ENCODE peak calls at places on chromosomes 4 and X, in nine cellular contexts. A is fibroblast of the aortic adventitia, U is upper lobe of left lung, N is tibial artery, E is psoas muscle, M is astrocyte, V is astrocyte of the spinal cord, T is OCI-LY7, F is IMR-90. Y is an unnamed sample.

GRCh38 chrX:18793601-18794089 is 86.2 kb downstream of the PPEF1 start:
- DNase-seq in F (no peak), E (no peak), V (peak; percentile 1), M (no peak), T (no peak), A (no peak), N (no peak), U (no peak), Y (no peak)

GRCh38 chr4:118981839-118982381 is 93.3 kb downstream of the SYNPO2 start:
- DNase-seq in M (peak; percentile 95), N (no peak), U (peak; percentile 66), F (peak; percentile 96), T (peak; percentile 70), E (peak; percentile 60), A (peak; percentile 93), V (peak; percentile 86), Y (peak; percentile 10)

GRCh38 chrX:111445485-111445884 is 33.5 kb upstream of the DCX start:
- DNase-seq in M (peak; percentile 22), F (peak; percentile 32), E (no peak), A (peak; percentile 46), T (peak; percentile 40), V (peak; percentile 37), U (no peak), N (no peak), Y (no peak)

GRCh38 chr4:163606885-163607284 is 112.4 kb downstream of the TMA16 start:
- DNase-seq in T (peak; percentile 26), U (no peak), N (no peak), V (no peak), F (no peak), M (no peak), A (no peak), E (no peak), Y (no peak)

GRCh38 chrX:24215282-24215681 is 65.8 kb downstream of the ZFX start:
- DNase-seq in E (no peak), T (no peak), N (no peak), F (no peak), U (no peak), M (no peak), A (peak; percentile 32), V (no peak), Y (no peak)

GRCh38 chr4:113811329-113811728 is 49.8 kb upstream of the CAMK2D start:
- DNase-seq in M (no peak), N (no peak), U (no peak), F (no peak), A (no peak), E (no peak), V (no peak), T (no peak), Y (no peak)

GRCh38 chrX:31580726-31581125 is 508.9 kb upstream of the FTHL17 start:
- DNase-seq in A (peak; percentile 25), V (peak; percentile 38), E (no peak), F (peak; percentile 52), T (no peak), M (peak; percentile 86), U (no peak), N (no peak), Y (no peak)

GRCh38 chr4:148173397-148174017 is 268.7 kb downstream of the NR3C2 start:
- DNase-seq in N (no peak), V (peak; percentile 3), U (no peak), F (peak; percentile 5), M (no peak), A (peak; percentile 6), E (no peak), T (no peak), Y (no peak)

GRCh38 chrX:23435575-23435974 is 100.9 kb downstream of the PTCHD1 start:
- DNase-seq in A (no peak), U (no peak), M (no peak), N (no peak), E (no peak), V (no peak), T (no peak), F (no peak), Y (no peak)

GRCh38 chr4:21726255-21726815 is 222.2 kb downstream of the KCNIP4 start:
- DNase-seq in V (peak; percentile 15), E (no peak), M (peak; percentile 49), A (peak; percentile 35), T (no peak), F (no peak), U (no peak), N (no peak), Y (no peak)

GRCh38 chr4:112257098-112257497 is 25.5 kb downstream of the AP1AR start:
- DNase-seq in F (no peak), U (no peak), V (no peak), M (no peak), A (no peak), E (no peak), T (no peak), N (no peak), Y (no peak)

GRCh38 chr4:81491943-81492342 is 20.2 kb upstream of the RASGEF1B start:
- DNase-seq in N (no peak), U (no peak), A (no peak), V (peak; percentile 4), T (peak; percentile 41), M (no peak), E (no peak), F (no peak), Y (no peak)

GRCh38 chrX:49230500-49231232 is 2.5 kb downstream of the CACNA1F start:
- DNase-seq in T (no peak), E (peak; percentile 64), M (no peak), F (no peak), V (no peak), N (peak; percentile 68), U (peak; percentile 93), A (no peak), Y (no peak)

GRCh38 chr4:125316781-125317525 is 2.2 kb downstream of the FAT4 start:
- DNase-seq in V (peak; percentile 46), N (peak; percentile 76), E (peak; percentile 41), M (peak; percentile 18), T (no peak), A (peak; percentile 32), F (peak; percentile 35), U (no peak), Y (no peak)

GRCh38 chr4:125316391-125316780 is 1.6 kb downstream of the FAT4 start:
- DNase-seq in T (no peak), U (peak; percentile 53), N (peak; percentile 75), A (no peak), F (no peak), M (no peak), V (no peak), E (peak; percentile 35), Y (no peak)

GRCh38 chr4:125314676-125315570 is at the start of gene FAT4:
- DNase-seq in M (peak; percentile 97), U (peak; percentile 93), E (peak; percentile 95), N (peak; percentile 98), F (peak; percentile 97), V (peak; percentile 99), T (no peak), A (peak; percentile 98), Y (peak; percentile 2)

GRCh38 chr4:125313989-125314602 is 659 bp upstream of the FAT4 start:
- DNase-seq in F (peak; percentile 8), E (no peak), A (no peak), N (no peak), T (no peak), V (no peak), M (no peak), U (no peak), Y (no peak)

GRCh38 chr4:125315571-125316390 is 1.0 kb downstream of the FAT4 start:
- DNase-seq in M (peak; percentile 38), U (peak; percentile 32), V (peak; percentile 73), A (peak; percentile 60), F (peak; percentile 54), E (peak; percentile 54), N (peak; percentile 75), T (no peak), Y (no peak)
- TF ChIP-seq CTCF in M (no peak), U (no peak), V (peak; percentile 35), A (peak; percentile 36), F (peak; percentile 23), E (no peak), N (no peak), T (no peak), Y (no peak)

GRCh38 chrX:118823263-118824172 is at the start of gene ZCCHC12:
- DNase-seq in T (no peak), U (peak; percentile 48), E (peak; percentile 47), N (no peak), F (peak; percentile 37), A (peak; percentile 26), V (peak; percentile 59), M (peak; percentile 40), Y (no peak)
- H3K4me3 ChIP-seq in T (no peak within 1 kb of the TSS), U (peak within 1 kb of the TSS; percentile 18), E (peak within 1 kb of the TSS; percentile 45), N (peak within 1 kb of the TSS; percentile 33), F (no peak within 1 kb of the TSS), A (peak within 1 kb of the TSS; percentile 31), V (peak within 1 kb of the TSS; percentile 32), M (peak within 1 kb of the TSS; percentile 37), Y (no peak within 1 kb of the TSS)

DNA sequence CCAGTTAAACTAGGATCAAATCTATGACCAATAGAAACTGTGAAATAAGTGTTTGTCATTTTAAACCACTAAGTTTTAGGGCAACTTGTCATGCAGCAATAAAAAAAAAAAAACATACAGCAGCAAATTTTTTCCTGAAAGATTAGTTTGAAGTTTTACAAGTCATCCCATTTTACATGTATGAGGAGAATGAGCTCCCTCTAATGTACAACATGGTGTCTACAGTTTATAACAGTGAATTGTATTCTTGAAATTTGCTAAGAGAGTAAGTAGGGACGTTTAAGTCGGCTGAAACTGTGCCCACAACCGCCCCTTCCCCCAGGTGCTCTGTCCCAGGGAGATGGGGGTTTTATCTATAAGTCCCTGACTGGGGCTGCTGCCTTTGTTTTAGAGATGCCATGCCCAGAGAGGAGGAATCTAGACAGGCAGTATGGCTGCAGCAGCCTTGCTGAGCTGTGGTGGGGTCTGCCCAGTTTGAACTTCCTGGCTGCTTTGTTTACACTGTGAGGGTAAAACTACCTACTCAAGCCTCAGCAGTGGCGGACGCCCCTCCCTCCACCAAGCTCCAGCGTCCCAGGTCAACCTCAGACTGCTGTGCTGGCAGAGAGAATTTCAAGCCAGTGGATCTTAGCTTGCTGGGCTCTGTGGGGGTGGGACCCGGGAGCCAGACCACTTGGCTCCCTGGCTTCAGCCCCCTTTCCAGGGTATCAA is 499.3 kb upstream of the CT83 start:
- DNase-seq in U (no peak), V (no peak), A (no peak), N (no peak), M (no peak), E (no peak), T (no peak), F (no peak), Y (no peak)
- TF ChIP-seq CTCF in U (no peak), V (no peak), A (no peak), N (no peak), M (no peak), E (no peak), T (no peak), F (no peak), Y (no peak)

DNA sequence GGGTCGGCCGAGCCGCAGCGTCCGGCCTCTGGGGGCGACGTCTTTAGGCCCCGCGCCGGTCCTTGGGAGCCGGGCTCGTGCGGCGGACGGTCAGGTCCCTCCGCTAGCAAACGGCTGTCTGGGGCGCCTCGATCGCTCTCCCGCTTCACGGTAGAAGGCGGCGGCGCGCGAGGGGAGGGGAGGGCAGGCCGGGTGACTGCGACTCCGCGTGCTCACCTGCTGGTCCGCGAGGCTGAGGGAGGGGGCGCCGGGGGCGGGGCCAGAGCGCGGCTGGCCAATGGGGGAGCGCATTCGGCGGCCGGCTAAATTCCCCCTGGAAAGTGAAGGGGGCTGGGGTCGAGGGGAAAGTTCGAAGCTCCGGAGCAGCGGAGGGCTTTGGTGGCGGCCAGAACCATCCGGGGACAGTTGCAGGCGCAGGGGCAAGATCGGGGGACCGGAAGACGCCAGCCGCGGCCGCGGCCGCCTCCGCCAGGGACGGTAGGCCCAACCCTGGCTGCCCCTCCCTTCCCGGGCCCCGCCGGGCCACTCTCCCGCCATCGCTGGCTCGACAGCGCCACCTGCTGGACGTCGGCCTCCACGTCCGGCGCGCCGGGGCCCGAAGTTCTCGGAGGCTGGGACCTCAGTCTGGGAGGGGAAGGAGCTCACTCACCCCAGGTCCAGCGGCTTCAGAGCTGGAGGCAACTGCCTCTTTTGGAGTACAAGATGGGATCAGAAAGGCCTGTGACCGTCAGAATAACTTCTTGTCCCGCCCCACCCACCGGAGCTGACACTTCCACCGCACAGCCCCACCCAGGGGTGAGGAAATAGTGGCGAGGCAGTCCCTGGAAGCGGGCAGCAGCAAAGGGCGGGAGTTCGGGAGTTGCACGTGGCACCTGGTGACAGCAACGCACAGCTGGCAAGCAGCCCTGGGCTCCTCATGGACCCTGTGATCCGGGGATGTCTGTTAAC is 49.9 kb downstream of the ELF4 start:
- DNase-seq in A (peak; percentile 49), U (peak; percentile 77), E (peak; percentile 81), T (peak; percentile 76), F (peak; percentile 37), V (peak; percentile 62), M (peak; percentile 11), N (peak; percentile 85), Y (peak; percentile 13)
- H3K4me3 ChIP-seq in A (peak overlapping the region; percentile 64), U (peak overlapping the region; percentile 46), E (peak overlapping the region; percentile 65), T (peak overlapping the region; percentile 66), F (peak overlapping the region; percentile 76), V (peak overlapping the region; percentile 45), M (peak overlapping the region; percentile 42), N (peak overlapping the region; percentile 57), Y (peak overlapping the region; percentile 58)